ENCODE peak calls at places on chromosome X, in ten cellular contexts. One of them, this sample, is unnamed.

GRCh38 chrX:65451663-65452062 is 82.9 kb downstream of the LAS1L start:
- DNase-seq in naive B cell: peak; percentile 6
- DNase-seq in GM23338: peak; percentile 56
- DNase-seq in M059J: peak; percentile 11
- DNase-seq in activated CD8-positive, alpha-beta T cell treated with anti-CD3 and anti-CD28 coated beads, Interleukin-2, amount 10 ng/mL, durations not matched to agents 7 days and 5 days: peak; percentile 36
- DNase-seq in AML-193: peak; percentile 12
- DNase-seq in AG20443: peak; percentile 15
- DNase-seq in frontal cortex: no peak
- DNase-seq in KBM-7: peak; percentile 73
- DNase-seq in KG1: peak; percentile 1
- DNase-seq in this sample: no peak

GRCh38 chrX:129361566-129361965 is 161.7 kb downstream of the SMARCA1 start:
- DNase-seq in activated CD8-positive, alpha-beta T cell treated with anti-CD3 and anti-CD28 coated beads, Interleukin-2, amount 10 ng/mL, durations not matched to agents 7 days and 5 days: no peak
- DNase-seq in naive B cell: no peak
- DNase-seq in AG20443: peak; percentile 9
- DNase-seq in GM23338: no peak
- DNase-seq in frontal cortex: no peak
- DNase-seq in M059J: no peak
- DNase-seq in KG1: no peak
- DNase-seq in KBM-7: no peak
- DNase-seq in AML-193: no peak
- DNase-seq in this sample: no peak

GRCh38 chrX:114580336-114580735 is 3.5 kb upstream of the HTR2C start:
- DNase-seq in KG1: no peak
- DNase-seq in frontal cortex: no peak
- DNase-seq in GM23338: peak; percentile 49
- DNase-seq in AG20443: no peak
- DNase-seq in M059J: no peak
- DNase-seq in naive B cell: no peak
- DNase-seq in activated CD8-positive, alpha-beta T cell treated with anti-CD3 and anti-CD28 coated beads, Interleukin-2, amount 10 ng/mL, durations not matched to agents 7 days and 5 days: no peak
- DNase-seq in AML-193: no peak
- DNase-seq in KBM-7: no peak
- DNase-seq in this sample: no peak

GRCh38 chrX:63275127-63275526 is 76.0 kb downstream of the SPIN4 start:
- DNase-seq in frontal cortex: peak; percentile 2
- DNase-seq in KG1: no peak
- DNase-seq in M059J: peak; percentile 35
- DNase-seq in KBM-7: peak; percentile 74
- DNase-seq in activated CD8-positive, alpha-beta T cell treated with anti-CD3 and anti-CD28 coated beads, Interleukin-2, amount 10 ng/mL, durations not matched to agents 7 days and 5 days: peak; percentile 32
- DNase-seq in GM23338: peak; percentile 47
- DNase-seq in AML-193: no peak
- DNase-seq in AG20443: peak; percentile 59
- DNase-seq in naive B cell: no peak
- DNase-seq in this sample: no peak

GRCh38 chrX:17842769-17843525 is 18.2 kb downstream of the RAI2 start:
- DNase-seq in activated CD8-positive, alpha-beta T cell treated with anti-CD3 and anti-CD28 coated beads, Interleukin-2, amount 10 ng/mL, durations not matched to agents 7 days and 5 days: no peak
- DNase-seq in AML-193: no peak
- DNase-seq in KG1: no peak
- DNase-seq in naive B cell: no peak
- DNase-seq in KBM-7: no peak
- DNase-seq in GM23338: no peak
- DNase-seq in AG20443: peak; percentile 13
- DNase-seq in M059J: no peak
- DNase-seq in frontal cortex: no peak
- DNase-seq in this sample: no peak

GRCh38 chrX:9252182-9252581 is 212.7 kb upstream of the TBL1X start:
- DNase-seq in KBM-7: no peak
- DNase-seq in naive B cell: no peak
- DNase-seq in GM23338: peak; percentile 34
- DNase-seq in frontal cortex: no peak
- DNase-seq in AG20443: no peak
- DNase-seq in activated CD8-positive, alpha-beta T cell treated with anti-CD3 and anti-CD28 coated beads, Interleukin-2, amount 10 ng/mL, durations not matched to agents 7 days and 5 days: no peak
- DNase-seq in AML-193: no peak
- DNase-seq in KG1: no peak
- DNase-seq in M059J: no peak
- DNase-seq in this sample: no peak

GRCh38 chrX:129493643-129494042 is 29.6 kb downstream of the SMARCA1 start:
- DNase-seq in AML-193: no peak
- DNase-seq in GM23338: no peak
- DNase-seq in activated CD8-positive, alpha-beta T cell treated with anti-CD3 and anti-CD28 coated beads, Interleukin-2, amount 10 ng/mL, durations not matched to agents 7 days and 5 days: no peak
- DNase-seq in KBM-7: no peak
- DNase-seq in naive B cell: no peak
- DNase-seq in frontal cortex: no peak
- DNase-seq in KG1: no peak
- DNase-seq in AG20443: peak; percentile 38
- DNase-seq in M059J: peak; percentile 86
- DNase-seq in this sample: no peak

GRCh38 chrX:120334603-120335002 is 23.3 kb upstream of the TMEM255A start:
- DNase-seq in KG1: no peak
- DNase-seq in KBM-7: peak; percentile 97
- DNase-seq in M059J: no peak
- DNase-seq in AG20443: no peak
- DNase-seq in frontal cortex: no peak
- DNase-seq in naive B cell: no peak
- DNase-seq in GM23338: no peak
- DNase-seq in activated CD8-positive, alpha-beta T cell treated with anti-CD3 and anti-CD28 coated beads, Interleukin-2, amount 10 ng/mL, durations not matched to agents 7 days and 5 days: no peak
- DNase-seq in AML-193: no peak
- DNase-seq in this sample: no peak

GRCh38 chrX:12307961-12308360 is 169.7 kb downstream of the FRMPD4 start:
- DNase-seq in KG1: no peak
- DNase-seq in naive B cell: no peak
- DNase-seq in frontal cortex: no peak
- DNase-seq in GM23338: no peak
- DNase-seq in AML-193: no peak
- DNase-seq in KBM-7: no peak
- DNase-seq in M059J: no peak
- DNase-seq in AG20443: no peak
- DNase-seq in activated CD8-positive, alpha-beta T cell treated with anti-CD3 and anti-CD28 coated beads, Interleukin-2, amount 10 ng/mL, durations not matched to agents 7 days and 5 days: no peak
- DNase-seq in this sample: no peak

GRCh38 chrX:66633541-66633940 is 5.3 kb downstream of the EDA2R start:
- DNase-seq in naive B cell: no peak
- DNase-seq in GM23338: no peak
- DNase-seq in activated CD8-positive, alpha-beta T cell treated with anti-CD3 and anti-CD28 coated beads, Interleukin-2, amount 10 ng/mL, durations not matched to agents 7 days and 5 days: no peak
- DNase-seq in M059J: no peak
- DNase-seq in AML-193: no peak
- DNase-seq in KG1: no peak
- DNase-seq in KBM-7: no peak
- DNase-seq in AG20443: peak; percentile 11
- DNase-seq in frontal cortex: no peak
- DNase-seq in this sample: no peak

GRCh38 chrX:110402855-110403230 is 44.2 kb downstream of the RTL9 start:
- DNase-seq in AG20443: no peak
- DNase-seq in M059J: no peak
- DNase-seq in KG1: no peak
- DNase-seq in AML-193: no peak
- DNase-seq in frontal cortex: no peak
- DNase-seq in KBM-7: no peak
- DNase-seq in activated CD8-positive, alpha-beta T cell treated with anti-CD3 and anti-CD28 coated beads, Interleukin-2, amount 10 ng/mL, durations not matched to agents 7 days and 5 days: no peak
- DNase-seq in naive B cell: no peak
- DNase-seq in GM23338: no peak
- DNase-seq in this sample: no peak

GRCh38 chrX:139795196-139795595 is 87.2 kb upstream of the MCF2 start:
- DNase-seq in KG1: no peak
- DNase-seq in frontal cortex: no peak
- DNase-seq in AML-193: no peak
- DNase-seq in GM23338: no peak
- DNase-seq in KBM-7: no peak
- DNase-seq in naive B cell: no peak
- DNase-seq in AG20443: no peak
- DNase-seq in activated CD8-positive, alpha-beta T cell treated with anti-CD3 and anti-CD28 coated beads, Interleukin-2, amount 10 ng/mL, durations not matched to agents 7 days and 5 days: no peak
- DNase-seq in M059J: no peak
- DNase-seq in this sample: no peak

GRCh38 chrX:140342410-140342809 is 162.5 kb downstream of the SOX3 start:
- DNase-seq in GM23338: peak; percentile 38
- DNase-seq in frontal cortex: no peak
- DNase-seq in activated CD8-positive, alpha-beta T cell treated with anti-CD3 and anti-CD28 coated beads, Interleukin-2, amount 10 ng/mL, durations not matched to agents 7 days and 5 days: no peak
- DNase-seq in KG1: no peak
- DNase-seq in AG20443: no peak
- DNase-seq in KBM-7: no peak
- DNase-seq in naive B cell: no peak
- DNase-seq in AML-193: no peak
- DNase-seq in M059J: no peak
- DNase-seq in this sample: no peak

GRCh38 chrX:124232523-124233201 is 99.8 kb upstream of the TEX13D start:
- DNase-seq in activated CD8-positive, alpha-beta T cell treated with anti-CD3 and anti-CD28 coated beads, Interleukin-2, amount 10 ng/mL, durations not matched to agents 7 days and 5 days: peak; percentile 24
- DNase-seq in KG1: no peak
- DNase-seq in M059J: peak; percentile 26
- DNase-seq in AML-193: no peak
- DNase-seq in AG20443: no peak
- DNase-seq in naive B cell: no peak
- DNase-seq in frontal cortex: no peak
- DNase-seq in GM23338: peak; percentile 24
- DNase-seq in KBM-7: no peak
- DNase-seq in this sample: no peak

GRCh38 chrX:153926863-153927685 is 1.0 kb upstream of the ARHGAP4 start:
- DNase-seq in frontal cortex: no peak
- DNase-seq in GM23338: no peak
- DNase-seq in KG1: peak; percentile 31
- DNase-seq in M059J: peak; percentile 64
- DNase-seq in naive B cell: peak; percentile 93
- DNase-seq in KBM-7: peak; percentile 99
- DNase-seq in AG20443: no peak
- DNase-seq in activated CD8-positive, alpha-beta T cell treated with anti-CD3 and anti-CD28 coated beads, Interleukin-2, amount 10 ng/mL, durations not matched to agents 7 days and 5 days: peak; percentile 87
- DNase-seq in AML-193: peak; percentile 81
- DNase-seq in this sample: no peak

GRCh38 chrX:18674417-18674787 is 2.5 kb upstream of the RS1 start:
- DNase-seq in M059J: no peak
- DNase-seq in naive B cell: no peak
- DNase-seq in GM23338: peak; percentile 59
- DNase-seq in KBM-7: no peak
- DNase-seq in frontal cortex: peak; percentile 30
- DNase-seq in activated CD8-positive, alpha-beta T cell treated with anti-CD3 and anti-CD28 coated beads, Interleukin-2, amount 10 ng/mL, durations not matched to agents 7 days and 5 days: peak; percentile 24
- DNase-seq in AML-193: peak; percentile 35
- DNase-seq in KG1: no peak
- DNase-seq in AG20443: peak; percentile 11
- DNase-seq in this sample: no peak

GRCh38 chrX:69218407-69218806 is 53.2 kb upstream of the PJA1 start:
- DNase-seq in GM23338: no peak
- DNase-seq in M059J: no peak
- DNase-seq in KG1: no peak
- DNase-seq in KBM-7: no peak
- DNase-seq in AML-193: no peak
- DNase-seq in activated CD8-positive, alpha-beta T cell treated with anti-CD3 and anti-CD28 coated beads, Interleukin-2, amount 10 ng/mL, durations not matched to agents 7 days and 5 days: no peak
- DNase-seq in naive B cell: no peak
- DNase-seq in AG20443: no peak
- DNase-seq in frontal cortex: no peak
- DNase-seq in this sample: no peak

GRCh38 chrX:42946544-42947223 is 168.7 kb upstream of the PPP1R2C start:
- DNase-seq in AG20443: no peak
- DNase-seq in KBM-7: no peak
- DNase-seq in naive B cell: no peak
- DNase-seq in activated CD8-positive, alpha-beta T cell treated with anti-CD3 and anti-CD28 coated beads, Interleukin-2, amount 10 ng/mL, durations not matched to agents 7 days and 5 days: no peak
- DNase-seq in GM23338: no peak
- DNase-seq in frontal cortex: no peak
- DNase-seq in KG1: no peak
- DNase-seq in M059J: no peak
- DNase-seq in AML-193: no peak
- DNase-seq in this sample: no peak

GRCh38 chrX:134949271-134949670 is 41.5 kb upstream of the SMIM10 start:
- DNase-seq in AG20443: peak; percentile 14
- DNase-seq in frontal cortex: no peak
- DNase-seq in AML-193: no peak
- DNase-seq in KG1: no peak
- DNase-seq in activated CD8-positive, alpha-beta T cell treated with anti-CD3 and anti-CD28 coated beads, Interleukin-2, amount 10 ng/mL, durations not matched to agents 7 days and 5 days: no peak
- DNase-seq in M059J: peak; percentile 87
- DNase-seq in naive B cell: no peak
- DNase-seq in GM23338: no peak
- DNase-seq in KBM-7: no peak
- DNase-seq in this sample: no peak

GRCh38 chrX:153911798-153912197 is 7.3 kb downstream of the AVPR2 start:
- DNase-seq in activated CD8-positive, alpha-beta T cell treated with anti-CD3 and anti-CD28 coated beads, Interleukin-2, amount 10 ng/mL, durations not matched to agents 7 days and 5 days: no peak
- DNase-seq in AG20443: no peak
- DNase-seq in AML-193: no peak
- DNase-seq in frontal cortex: no peak
- DNase-seq in KBM-7: no peak
- DNase-seq in GM23338: no peak
- DNase-seq in KG1: no peak
- DNase-seq in M059J: no peak
- DNase-seq in naive B cell: no peak
- DNase-seq in this sample: no peak

GRCh38 chrX:38335382-38335781 is 8.1 kb upstream of the RPGR start:
- DNase-seq in AG20443: no peak
- DNase-seq in AML-193: no peak
- DNase-seq in activated CD8-positive, alpha-beta T cell treated with anti-CD3 and anti-CD28 coated beads, Interleukin-2, amount 10 ng/mL, durations not matched to agents 7 days and 5 days: no peak
- DNase-seq in frontal cortex: no peak
- DNase-seq in KG1: no peak
- DNase-seq in M059J: no peak
- DNase-seq in KBM-7: no peak
- DNase-seq in GM23338: no peak
- DNase-seq in naive B cell: no peak
- DNase-seq in this sample: no peak

GRCh38 chrX:10174810-10175209 is 18.0 kb downstream of the CLCN4 start:
- DNase-seq in AG20443: no peak
- DNase-seq in GM23338: no peak
- DNase-seq in KG1: no peak
- DNase-seq in KBM-7: no peak
- DNase-seq in naive B cell: no peak
- DNase-seq in activated CD8-positive, alpha-beta T cell treated with anti-CD3 and anti-CD28 coated beads, Interleukin-2, amount 10 ng/mL, durations not matched to agents 7 days and 5 days: no peak
- DNase-seq in M059J: no peak
- DNase-seq in frontal cortex: no peak
- DNase-seq in AML-193: no peak
- DNase-seq in this sample: no peak

GRCh38 chrX:112512509-112512908 is 167.2 kb downstream of the LHFPL1 start:
- DNase-seq in naive B cell: no peak
- DNase-seq in KG1: no peak
- DNase-seq in AG20443: no peak
- DNase-seq in frontal cortex: no peak
- DNase-seq in GM23338: peak; percentile 45
- DNase-seq in AML-193: no peak
- DNase-seq in KBM-7: no peak
- DNase-seq in activated CD8-positive, alpha-beta T cell treated with anti-CD3 and anti-CD28 coated beads, Interleukin-2, amount 10 ng/mL, durations not matched to agents 7 days and 5 days: no peak
- DNase-seq in M059J: peak; percentile 22
- DNase-seq in this sample: no peak

GRCh38 chrX:34764842-34765241 is 107.8 kb upstream of the TMEM47 start:
- DNase-seq in KG1: no peak
- DNase-seq in KBM-7: no peak
- DNase-seq in activated CD8-positive, alpha-beta T cell treated with anti-CD3 and anti-CD28 coated beads, Interleukin-2, amount 10 ng/mL, durations not matched to agents 7 days and 5 days: no peak
- DNase-seq in M059J: no peak
- DNase-seq in AML-193: no peak
- DNase-seq in GM23338: peak; percentile 73
- DNase-seq in frontal cortex: no peak
- DNase-seq in AG20443: no peak
- DNase-seq in naive B cell: no peak
- DNase-seq in this sample: no peak

GRCh38 chrX:15973941-15974340 is 119.3 kb upstream of the AP1S2 start:
- DNase-seq in GM23338: no peak
- DNase-seq in activated CD8-positive, alpha-beta T cell treated with anti-CD3 and anti-CD28 coated beads, Interleukin-2, amount 10 ng/mL, durations not matched to agents 7 days and 5 days: no peak
- DNase-seq in M059J: no peak
- DNase-seq in naive B cell: no peak
- DNase-seq in AG20443: peak; percentile 5
- DNase-seq in AML-193: peak; percentile 13
- DNase-seq in KG1: no peak
- DNase-seq in frontal cortex: no peak
- DNase-seq in KBM-7: no peak
- DNase-seq in this sample: no peak

GRCh38 chrX:37332987-37333658 is 16.0 kb upstream of the PRRG1 start:
- DNase-seq in KG1: no peak
- DNase-seq in AML-193: no peak
- DNase-seq in KBM-7: no peak
- DNase-seq in naive B cell: no peak
- DNase-seq in frontal cortex: no peak
- DNase-seq in AG20443: no peak
- DNase-seq in M059J: peak; percentile 41
- DNase-seq in activated CD8-positive, alpha-beta T cell treated with anti-CD3 and anti-CD28 coated beads, Interleukin-2, amount 10 ng/mL, durations not matched to agents 7 days and 5 days: no peak
- DNase-seq in GM23338: no peak
- DNase-seq in this sample: no peak

GRCh38 chrX:420496-421223 is 34.0 kb upstream of the PPP2R3B start:
- DNase-seq in KBM-7: no peak
- DNase-seq in AML-193: no peak
- DNase-seq in activated CD8-positive, alpha-beta T cell treated with anti-CD3 and anti-CD28 coated beads, Interleukin-2, amount 10 ng/mL, durations not matched to agents 7 days and 5 days: no peak
- DNase-seq in KG1: no peak
- DNase-seq in GM23338: no peak
- DNase-seq in frontal cortex: no peak
- DNase-seq in M059J: no peak
- DNase-seq in AG20443: no peak
- DNase-seq in naive B cell: no peak
- DNase-seq in this sample: no peak

This sample was measured in NCI-H1048.